ENCODE peak calls at places on chromosomes 13 and 19, in nine cellular contexts. K, Q, A, E, I, W, Y, N and T are unnamed samples.

GRCh38 chr13:108086678-108087077 is 128.7 kb downstream of the LIG4 start:
- DNase-seq in K (no peak), Q (no peak), A (no peak), E (peak; percentile 75), I (no peak), W (no peak), Y (no peak), N (no peak), T (no peak)

GRCh38 chr19:35100588-35101533 is 14.8 kb upstream of the FXYD3 start:
- DNase-seq in K (no peak), Q (no peak), A (no peak), E (no peak), I (no peak), W (no peak), Y (no peak), N (no peak), T (no peak)

GRCh38 chr13:23147264-23147663 is 33.5 kb upstream of the SGCG start:
- DNase-seq in K (no peak), Q (no peak), A (no peak), E (no peak), I (no peak), W (no peak), Y (no peak), N (no peak), T (no peak)

GRCh38 chr19:3606174-3606689 is 443 bp downstream of the TBXA2R start:
- DNase-seq in K (no peak), Q (no peak), A (no peak), E (no peak), I (peak; percentile 69), W (no peak), Y (no peak), N (peak; percentile 46), T (no peak)

GRCh38 chr19:37009871-37010270 is 68.4 kb upstream of the ZNF420 start:
- DNase-seq in K (no peak), Q (no peak), A (no peak), E (no peak), I (no peak), W (no peak), Y (no peak), N (no peak), T (no peak)

GRCh38 chr19:2330632-2331284 is 2.3 kb downstream of the SPPL2B start:
- DNase-seq in K (no peak), Q (no peak), A (no peak), E (no peak), I (no peak), W (no peak), Y (no peak), N (no peak), T (no peak)

GRCh38 chr19:16661480-16662034 is 618 bp downstream of the TMEM38A start:
- DNase-seq in K (peak; percentile 59), Q (no peak), A (no peak), E (peak; percentile 45), I (peak; percentile 67), W (peak; percentile 23), Y (peak; percentile 73), N (peak; percentile 61), T (no peak)

GRCh38 chr13:103839460-103839859 is 773.2 kb upstream of the SLC10A2 start:
- DNase-seq in K (no peak), Q (no peak), A (no peak), E (no peak), I (no peak), W (no peak), Y (no peak), N (no peak), T (no peak)

GRCh38 chr19:37466798-37467607 is at the start of gene ZNF569:
- DNase-seq in K (peak; percentile 89), Q (peak; percentile 57), A (peak; percentile 77), E (peak; percentile 97), I (peak; percentile 94), W (peak; percentile 59), Y (peak; percentile 85), N (peak; percentile 88), T (no peak)